ENCODE peak calls at places on chromosomes 12 and 14, in ten cellular contexts. One of them, this sample, is unnamed.
A peak's percentile ranks its signal among the peaks of the same experiment; 100 is the strongest.

GRCh38 chr12:24600559-24600958 is 348.3 kb downstream of the BCAT1 start:
- ATAC-seq in psoas muscle: no peak
- ATAC-seq in GM23338: no peak
- ATAC-seq in lower lobe of right lung: no peak
- ATAC-seq in upper lobe of right lung: no peak
- ATAC-seq in left lung: no peak
- ATAC-seq in heart left ventricle: no peak
- ATAC-seq in HCT116: no peak
- ATAC-seq in CD8-positive, alpha-beta T cell: no peak
- ATAC-seq in A549: no peak
- ATAC-seq in this sample: no peak

GRCh38 chr12:119444462-119445044 is 110.0 kb downstream of the CCDC60 start:
- ATAC-seq in heart left ventricle: no peak
- ATAC-seq in left lung: peak; percentile 89
- ATAC-seq in upper lobe of right lung: peak; percentile 83
- ATAC-seq in GM23338: peak; percentile 94
- ATAC-seq in lower lobe of right lung: peak; percentile 51
- ATAC-seq in psoas muscle: peak; percentile 48
- ATAC-seq in CD8-positive, alpha-beta T cell: no peak
- ATAC-seq in A549: peak; percentile 87
- ATAC-seq in HCT116: peak; percentile 99
- ATAC-seq in this sample: no peak

GRCh38 chr14:75306917-75307699 is 28.5 kb downstream of the FOS start:
- ATAC-seq in left lung: no peak
- ATAC-seq in heart left ventricle: no peak
- ATAC-seq in lower lobe of right lung: no peak
- ATAC-seq in A549: peak; percentile 83
- ATAC-seq in HCT116: peak; percentile 71
- ATAC-seq in upper lobe of right lung: no peak
- ATAC-seq in psoas muscle: no peak
- ATAC-seq in GM23338: peak; percentile 26
- ATAC-seq in CD8-positive, alpha-beta T cell: no peak
- ATAC-seq in this sample: no peak

GRCh38 chr14:81256289-81256960 is 35.7 kb upstream of the GTF2A1 start:
- ATAC-seq in HCT116: no peak
- ATAC-seq in heart left ventricle: no peak
- ATAC-seq in psoas muscle: no peak
- ATAC-seq in GM23338: peak; percentile 26
- ATAC-seq in lower lobe of right lung: no peak
- ATAC-seq in CD8-positive, alpha-beta T cell: no peak
- ATAC-seq in A549: no peak
- ATAC-seq in left lung: no peak
- ATAC-seq in upper lobe of right lung: peak; percentile 45
- ATAC-seq in this sample: no peak

GRCh38 chr14:101507306-101508150 is 53.8 kb upstream of the DIO3 start:
- ATAC-seq in upper lobe of right lung: no peak
- ATAC-seq in GM23338: no peak
- ATAC-seq in lower lobe of right lung: no peak
- ATAC-seq in HCT116: no peak
- ATAC-seq in left lung: no peak
- ATAC-seq in A549: no peak
- ATAC-seq in heart left ventricle: no peak
- ATAC-seq in psoas muscle: no peak
- ATAC-seq in CD8-positive, alpha-beta T cell: no peak
- ATAC-seq in this sample: no peak

GRCh38 chr14:24659916-24660570 is 26.1 kb upstream of the GZMB start:
- ATAC-seq in GM23338: no peak
- ATAC-seq in left lung: no peak
- ATAC-seq in CD8-positive, alpha-beta T cell: peak; percentile 38
- ATAC-seq in HCT116: no peak
- ATAC-seq in heart left ventricle: no peak
- ATAC-seq in A549: no peak
- ATAC-seq in upper lobe of right lung: no peak
- ATAC-seq in lower lobe of right lung: no peak
- ATAC-seq in psoas muscle: no peak
- ATAC-seq in this sample: no peak

GRCh38 chr12:6871052-6871957 is 1.8 kb downstream of the SPSB2 start:
- ATAC-seq in upper lobe of right lung: peak; percentile 20
- ATAC-seq in GM23338: peak; percentile 3
- ATAC-seq in lower lobe of right lung: no peak
- ATAC-seq in HCT116: peak; percentile 49
- ATAC-seq in left lung: peak; percentile 27
- ATAC-seq in heart left ventricle: no peak
- ATAC-seq in psoas muscle: no peak
- ATAC-seq in A549: peak; percentile 59
- ATAC-seq in CD8-positive, alpha-beta T cell: no peak
- ATAC-seq in this sample: no peak

GRCh38 chr14:59244581-59244980 is 56.1 kb downstream of the DAAM1 start:
- ATAC-seq in CD8-positive, alpha-beta T cell: no peak
- ATAC-seq in upper lobe of right lung: no peak
- ATAC-seq in heart left ventricle: no peak
- ATAC-seq in psoas muscle: no peak
- ATAC-seq in A549: no peak
- ATAC-seq in GM23338: no peak
- ATAC-seq in left lung: peak; percentile 70
- ATAC-seq in lower lobe of right lung: peak; percentile 44
- ATAC-seq in HCT116: no peak
- ATAC-seq in this sample: no peak

GRCh38 chr12:22477894-22478287 is 66.5 kb downstream of the C2CD5 start:
- ATAC-seq in heart left ventricle: no peak
- ATAC-seq in psoas muscle: no peak
- ATAC-seq in upper lobe of right lung: no peak
- ATAC-seq in HCT116: no peak
- ATAC-seq in A549: no peak
- ATAC-seq in CD8-positive, alpha-beta T cell: no peak
- ATAC-seq in lower lobe of right lung: no peak
- ATAC-seq in GM23338: no peak
- ATAC-seq in left lung: no peak
- ATAC-seq in this sample: no peak

GRCh38 chr12:105205322-105206048 is 30.5 kb downstream of the APPL2 start:
- ATAC-seq in A549: peak; percentile 16
- ATAC-seq in upper lobe of right lung: peak; percentile 61
- ATAC-seq in CD8-positive, alpha-beta T cell: no peak
- ATAC-seq in psoas muscle: no peak
- ATAC-seq in lower lobe of right lung: peak; percentile 49
- ATAC-seq in left lung: peak; percentile 68
- ATAC-seq in heart left ventricle: no peak
- ATAC-seq in GM23338: no peak
- ATAC-seq in HCT116: no peak
- ATAC-seq in this sample: no peak

GRCh38 chr14:90819734-90820393 is 3.6 kb upstream of the TTC7B start:
- ATAC-seq in left lung: peak; percentile 20
- ATAC-seq in lower lobe of right lung: no peak
- ATAC-seq in CD8-positive, alpha-beta T cell: no peak
- ATAC-seq in GM23338: no peak
- ATAC-seq in upper lobe of right lung: no peak
- ATAC-seq in HCT116: no peak
- ATAC-seq in psoas muscle: no peak
- ATAC-seq in heart left ventricle: no peak
- ATAC-seq in A549: no peak
- ATAC-seq in this sample: no peak

GRCh38 chr14:85934886-85935254 is 404.9 kb downstream of the FLRT2 start:
- ATAC-seq in HCT116: no peak
- ATAC-seq in GM23338: no peak
- ATAC-seq in A549: peak; percentile 59
- ATAC-seq in lower lobe of right lung: peak; percentile 43
- ATAC-seq in left lung: no peak
- ATAC-seq in CD8-positive, alpha-beta T cell: peak; percentile 44
- ATAC-seq in psoas muscle: no peak
- ATAC-seq in upper lobe of right lung: no peak
- ATAC-seq in heart left ventricle: no peak
- ATAC-seq in this sample: no peak

GRCh38 chr14:91299483-91300115 is 55.1 kb upstream of the GPR68 start:
- ATAC-seq in A549: no peak
- ATAC-seq in heart left ventricle: no peak
- ATAC-seq in HCT116: no peak
- ATAC-seq in left lung: peak; percentile 43
- ATAC-seq in GM23338: no peak
- ATAC-seq in lower lobe of right lung: no peak
- ATAC-seq in psoas muscle: no peak
- ATAC-seq in CD8-positive, alpha-beta T cell: peak; percentile 38
- ATAC-seq in upper lobe of right lung: peak; percentile 26
- ATAC-seq in this sample: no peak

GRCh38 chr12:47316609-47317049 is 236.9 kb upstream of the AMIGO2 start:
- ATAC-seq in lower lobe of right lung: peak; percentile 46
- ATAC-seq in psoas muscle: no peak
- ATAC-seq in heart left ventricle: no peak
- ATAC-seq in CD8-positive, alpha-beta T cell: no peak
- ATAC-seq in upper lobe of right lung: peak; percentile 28
- ATAC-seq in GM23338: no peak
- ATAC-seq in left lung: no peak
- ATAC-seq in HCT116: no peak
- ATAC-seq in A549: peak; percentile 65
- ATAC-seq in this sample: peak; percentile 65
- H3K4me1 ChIP-seq in lower lobe of right lung: peaks cover 16% of the 10 kb centered on the region
- H3K4me1 ChIP-seq in psoas muscle: peaks cover 8% of the 10 kb centered on the region
- H3K4me1 ChIP-seq in heart left ventricle: peaks cover 8% of the 10 kb centered on the region
- H3K4me1 ChIP-seq in CD8-positive, alpha-beta T cell: peaks cover 21% of the 10 kb centered on the region
- H3K4me1 ChIP-seq in upper lobe of right lung: no peaks in the 10 kb centered on the region
- H3K4me1 ChIP-seq in GM23338: no peaks in the 10 kb centered on the region
- H3K4me1 ChIP-seq in left lung: peaks cover 2% of the 10 kb centered on the region
- H3K4me1 ChIP-seq in HCT116: no peaks in the 10 kb centered on the region
- H3K4me1 ChIP-seq in A549: peaks cover 23% of the 10 kb centered on the region
- H3K4me1 ChIP-seq in this sample: peaks cover 18% of the 10 kb centered on the region

GRCh38 chr12:50057896-50058670 is 687 bp downstream of the ASIC1 start:
- ATAC-seq in upper lobe of right lung: no peak
- ATAC-seq in CD8-positive, alpha-beta T cell: no peak
- ATAC-seq in HCT116: peak; percentile 12
- ATAC-seq in heart left ventricle: no peak
- ATAC-seq in A549: no peak
- ATAC-seq in psoas muscle: no peak
- ATAC-seq in left lung: no peak
- ATAC-seq in GM23338: peak; percentile 5
- ATAC-seq in lower lobe of right lung: no peak
- ATAC-seq in this sample: no peak
- H3K4me1 ChIP-seq in upper lobe of right lung: peaks cover 7% of the 10 kb centered on the region
- H3K4me1 ChIP-seq in CD8-positive, alpha-beta T cell: peaks cover 51% of the 10 kb centered on the region
- H3K4me1 ChIP-seq in HCT116: peaks cover 15% of the 10 kb centered on the region
- H3K4me1 ChIP-seq in heart left ventricle: peaks cover 9% of the 10 kb centered on the region
- H3K4me1 ChIP-seq in A549: peaks cover 18% of the 10 kb centered on the region
- H3K4me1 ChIP-seq in psoas muscle: no peaks in the 10 kb centered on the region
- H3K4me1 ChIP-seq in left lung: peaks cover 12% of the 10 kb centered on the region
- H3K4me1 ChIP-seq in GM23338: peaks cover 9% of the 10 kb centered on the region
- H3K4me1 ChIP-seq in lower lobe of right lung: peaks cover 17% of the 10 kb centered on the region
- H3K4me1 ChIP-seq in this sample: peaks cover 14% of the 10 kb centered on the region

GRCh38 chr12:117085318-117085947 is 13.8 kb downstream of the TESC start:
- ATAC-seq in heart left ventricle: no peak
- ATAC-seq in upper lobe of right lung: peak; percentile 17
- ATAC-seq in lower lobe of right lung: no peak
- ATAC-seq in CD8-positive, alpha-beta T cell: no peak
- ATAC-seq in A549: peak; percentile 25
- ATAC-seq in GM23338: no peak
- ATAC-seq in psoas muscle: no peak
- ATAC-seq in left lung: no peak
- ATAC-seq in HCT116: no peak
- ATAC-seq in this sample: no peak
- H3K4me1 ChIP-seq in heart left ventricle: no peaks in the 10 kb centered on the region
- H3K4me1 ChIP-seq in upper lobe of right lung: no peaks in the 10 kb centered on the region
- H3K4me1 ChIP-seq in lower lobe of right lung: no peaks in the 10 kb centered on the region
- H3K4me1 ChIP-seq in CD8-positive, alpha-beta T cell: no peaks in the 10 kb centered on the region
- H3K4me1 ChIP-seq in A549: peaks cover 9% of the 10 kb centered on the region
- H3K4me1 ChIP-seq in GM23338: no peaks in the 10 kb centered on the region
- H3K4me1 ChIP-seq in psoas muscle: no peaks in the 10 kb centered on the region
- H3K4me1 ChIP-seq in left lung: no peaks in the 10 kb centered on the region
- H3K4me1 ChIP-seq in HCT116: no peaks in the 10 kb centered on the region
- H3K4me1 ChIP-seq in this sample: peaks cover 16% of the 10 kb centered on the region

DNA sequence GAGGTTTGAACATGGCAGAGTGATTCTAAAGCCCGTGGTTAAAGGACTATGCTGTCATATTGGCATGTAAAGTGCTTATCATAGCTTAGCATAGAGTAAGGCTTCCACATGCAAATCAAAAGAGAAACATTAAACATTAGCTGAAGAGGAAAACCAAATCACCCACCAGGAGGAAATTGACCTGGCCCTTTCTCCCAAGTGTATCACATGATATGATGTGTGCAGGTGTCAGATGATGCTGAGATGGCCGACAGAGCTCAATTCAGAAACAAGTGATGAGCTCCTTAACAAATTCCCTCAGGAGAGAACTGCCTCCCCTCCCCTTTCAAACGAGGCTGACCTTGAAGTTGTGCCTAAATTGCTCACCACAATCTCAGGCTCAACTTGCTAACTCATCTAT is 217.1 kb upstream of the BTG1 start:
- ATAC-seq in heart left ventricle: no peak
- ATAC-seq in CD8-positive, alpha-beta T cell: peak; percentile 21
- ATAC-seq in upper lobe of right lung: no peak
- ATAC-seq in GM23338: no peak
- ATAC-seq in psoas muscle: no peak
- ATAC-seq in HCT116: no peak
- ATAC-seq in left lung: no peak
- ATAC-seq in lower lobe of right lung: no peak
- ATAC-seq in A549: no peak
- ATAC-seq in this sample: no peak
- H3K4me1 ChIP-seq in heart left ventricle: no peaks in the 10 kb centered on the region
- H3K4me1 ChIP-seq in CD8-positive, alpha-beta T cell: peaks cover 59% of the 10 kb centered on the region
- H3K4me1 ChIP-seq in upper lobe of right lung: peaks cover 10% of the 10 kb centered on the region
- H3K4me1 ChIP-seq in GM23338: peaks cover 10% of the 10 kb centered on the region
- H3K4me1 ChIP-seq in psoas muscle: no peaks in the 10 kb centered on the region
- H3K4me1 ChIP-seq in HCT116: no peaks in the 10 kb centered on the region
- H3K4me1 ChIP-seq in left lung: no peaks in the 10 kb centered on the region
- H3K4me1 ChIP-seq in lower lobe of right lung: no peaks in the 10 kb centered on the region
- H3K4me1 ChIP-seq in A549: no peaks in the 10 kb centered on the region
- H3K4me1 ChIP-seq in this sample: no peaks in the 10 kb centered on the region

GRCh38 chr14:68756071-68756481 is 36.8 kb downstream of the ZFP36L1 start:
- ATAC-seq in HCT116: no peak
- ATAC-seq in left lung: no peak
- ATAC-seq in lower lobe of right lung: no peak
- ATAC-seq in CD8-positive, alpha-beta T cell: no peak
- ATAC-seq in A549: no peak
- ATAC-seq in heart left ventricle: no peak
- ATAC-seq in psoas muscle: no peak
- ATAC-seq in upper lobe of right lung: no peak
- ATAC-seq in GM23338: no peak
- ATAC-seq in this sample: no peak
- H3K4me1 ChIP-seq in HCT116: no peaks in the 10 kb centered on the region
- H3K4me1 ChIP-seq in left lung: peaks cover 5% of the 10 kb centered on the region
- H3K4me1 ChIP-seq in lower lobe of right lung: peaks cover 41% of the 10 kb centered on the region
- H3K4me1 ChIP-seq in CD8-positive, alpha-beta T cell: peaks cover 7% of the 10 kb centered on the region
- H3K4me1 ChIP-seq in A549: no peaks in the 10 kb centered on the region
- H3K4me1 ChIP-seq in heart left ventricle: peaks cover 10% of the 10 kb centered on the region
- H3K4me1 ChIP-seq in psoas muscle: peaks cover 9% of the 10 kb centered on the region
- H3K4me1 ChIP-seq in upper lobe of right lung: peaks cover 32% of the 10 kb centered on the region
- H3K4me1 ChIP-seq in GM23338: no peaks in the 10 kb centered on the region
- H3K4me1 ChIP-seq in this sample: no peaks in the 10 kb centered on the region

This sample was measured in gastroesophageal sphincter.